ENCODE peak calls at places on chromosomes 4 and X, in seven cellular contexts. R, Z, M, T, N, Q and L are unnamed samples.

GRCh38 chr4:127668770-127669169 is 36.0 kb downstream of the INTU start:
- DNase-seq in M (no peak), Q (no peak), Z (no peak), N (no peak), R (no peak), T (no peak), L (no peak)

GRCh38 chr4:151690884-151691283 is 69.9 kb downstream of the GATB start:
- DNase-seq in R (no peak), N (no peak), Z (no peak), Q (peak), M (no peak), T (no peak), L (no peak)

GRCh38 chr4:24967346-24967745 is 54.5 kb upstream of the CCDC149 start:
- DNase-seq in R (no peak), T (no peak), N (no peak), M (no peak), Q (no peak), Z (no peak), L (no peak)

GRCh38 chr4:103129174-103129573 is 29.5 kb upstream of the BDH2 start:
- DNase-seq in T (no peak), M (no peak), N (no peak), Q (no peak), Z (no peak), R (no peak), L (no peak)

GRCh38 chrX:23228950-23229448 is 105.7 kb upstream of the PTCHD1 start:
- DNase-seq in T (no peak), Q (no peak), R (no peak), N (no peak), M (no peak), Z (no peak), L (no peak)

GRCh38 chr4:39279416-39279815 is 86.7 kb downstream of the RFC1 start:
- DNase-seq in T (no peak), Q (no peak), Z (no peak), R (no peak), M (no peak), N (no peak), L (no peak)

GRCh38 chrX:72051589-72051988 is 80.1 kb downstream of the RTL5 start:
- DNase-seq in Q (no peak), R (no peak), M (no peak), Z (no peak), T (no peak), N (no peak), L (no peak)

GRCh38 chr4:140298001-140298400 is 75.4 kb upstream of the SCOC start:
- DNase-seq in N (no peak), Z (no peak), M (no peak), R (no peak), T (no peak), Q (no peak), L (no peak)

GRCh38 chrX:20060961-20061868 is 55.5 kb downstream of the MAP7D2 start:
- DNase-seq in M (no peak), R (no peak), T (peak), N (no peak), Z (no peak), Q (no peak), L (no peak)

GRCh38 chr4:8369426-8370105 is 71.0 kb downstream of the ACOX3 start:
- DNase-seq in Q (no peak), R (no peak), T (no peak), M (no peak), N (no peak), Z (no peak), L (no peak)

GRCh38 chr4:151157543-151157942 is 58.1 kb downstream of the RPS3A start:
- DNase-seq in Z (no peak), R (no peak), M (no peak), N (no peak), T (no peak), Q (no peak), L (no peak)

GRCh38 chr4:165560941-165561340 is 182.1 kb downstream of the CPE start:
- DNase-seq in R (no peak), Z (no peak), Q (no peak), M (no peak), N (no peak), T (no peak), L (no peak)